ENCODE peak calls at places on chromosomes 3 and 15, in five cellular contexts. S is AG09319, A is HFF-Myc, X is DMS53, J is AG04450. G is an unnamed sample.

GRCh38 chr3:119841808-119842471 is 60.0 kb downstream of the NR1I2 start:
- DNase-seq in A (no peak), J (no peak), X (no peak), S (no peak), G (no peak)

GRCh38 chr3:17320266-17320665 is 422.2 kb downstream of the TBC1D5 start:
- DNase-seq in A (no peak), S (no peak), J (no peak), X (no peak), G (peak)

GRCh38 chr3:124766113-124767095 is 36.2 kb downstream of the UMPS start:
- DNase-seq in J (no peak), A (no peak), S (no peak), X (no peak), G (no peak)

GRCh38 chr3:128354788-128355548 is 111.7 kb downstream of the DNAJB8 start:
- DNase-seq in S (no peak), J (no peak), A (no peak), X (no peak), G (no peak)

GRCh38 chr3:150022406-150023238 is 51.9 kb upstream of the PFN2 start:
- DNase-seq in J (no peak), A (no peak), S (no peak), X (peak), G (peak)

GRCh38 chr15:39016706-39017105 is 452.1 kb upstream of the RASGRP1 start:
- DNase-seq in J (no peak), S (no peak), A (no peak), X (no peak), G (no peak)

GRCh38 chr15:75067123-75067854 is 43.9 kb downstream of the PPCDC start:
- DNase-seq in J (no peak), S (no peak), X (no peak), A (no peak), G (peak)

GRCh38 chr3:192834428-192834827 is 83.2 kb downstream of the MB21D2 start:
- DNase-seq in S (no peak), X (no peak), A (no peak), J (no peak), G (no peak)

GRCh38 chr3:13214847-13215472 is 141.7 kb upstream of the IQSEC1 start:
- DNase-seq in X (no peak), A (no peak), S (no peak), J (no peak), G (no peak)

GRCh38 chr15:49492834-49493233 is 69.8 kb downstream of the FGF7 start:
- DNase-seq in X (no peak), J (peak), A (no peak), S (no peak), G (peak)

GRCh38 chr3:139774570-139775302 is 97.0 kb upstream of the NMNAT3 start:
- DNase-seq in J (no peak), A (no peak), S (no peak), X (no peak), G (peak)

GRCh38 chr3:105865867-105866350 is 2.9 kb downstream of the CBLB start:
- DNase-seq in S (no peak), J (no peak), A (no peak), X (no peak), G (no peak)

GRCh38 chr15:69939513-69940440 is 157.9 kb downstream of the TLE3 start:
- DNase-seq in X (no peak), J (no peak), S (no peak), A (no peak), G (no peak)

GRCh38 chr15:68415061-68415460 is 16.9 kb downstream of the ITGA11 start:
- DNase-seq in S (no peak), J (no peak), A (no peak), X (no peak), G (no peak)

GRCh38 chr15:29072444-29072843 is 186.7 kb downstream of the APBA2 start:
- DNase-seq in S (no peak), X (no peak), J (no peak), A (no peak), G (no peak)

GRCh38 chr3:187979543-187979942 is 174.4 kb upstream of the LPP start:
- DNase-seq in X (peak), J (no peak), S (no peak), A (no peak), G (no peak)

GRCh38 chr3:73734376-73734775 is 109.6 kb upstream of the PDZRN3 start:
- DNase-seq in S (no peak), J (no peak), X (peak), A (no peak), G (no peak)

GRCh38 chr3:114435733-114436132 is 141.9 kb downstream of the TIGIT start:
- DNase-seq in S (no peak), X (peak), A (no peak), J (no peak), G (no peak)

GRCh38 chr3:42847731-42848130 is 27.9 kb downstream of the CYP8B1 start:
- DNase-seq in J (no peak), A (no peak), S (no peak), X (peak), G (no peak)